ENCODE peak calls at places on chromosomes 16 and 17, in seven cellular contexts. T is prostate gland, V is GM12878, Q is BE2C, L is cardiac fibroblast, D is lung, A is heart left ventricle. G is an unnamed sample.
A peak's percentile ranks its signal among the peaks of the same experiment; 100 is the strongest.

GRCh38 chr17:40329981-40330794 is 21.2 kb downstream of the RARA start:
- DNase-seq in A (peak; percentile 89), D (no peak), Q (no peak), T (peak; percentile 71), V (no peak), L (no peak), G (no peak)

GRCh38 chr16:70804153-70804728 is 3.3 kb upstream of the VAC14 start:
- DNase-seq in T (no peak), Q (no peak), V (no peak), A (no peak), L (peak; percentile 98), D (no peak), G (no peak)

GRCh38 chr16:68310441-68311315 is at the start of the genes PRMT7 and SLC7A6OS:
- DNase-seq in V (peak; percentile 65), Q (peak; percentile 95), D (peak; percentile 92), L (peak; percentile 87), A (peak; percentile 94), T (peak; percentile 91), G (peak; percentile 79)

GRCh38 chr17:8345052-8345690 is 5.5 kb downstream of the ODF4 start:
- DNase-seq in Q (no peak), A (no peak), T (no peak), D (no peak), L (no peak), V (no peak), G (no peak)

GRCh38 chr17:14301279-14301760 is 439 bp downstream of the HS3ST3B1 start:
- DNase-seq in D (no peak), T (no peak), Q (no peak), V (no peak), A (peak; percentile 46), L (no peak), G (no peak)

GRCh38 chr17:73533801-73534574 is 110.3 kb downstream of the SDK2 start:
- DNase-seq in D (no peak), V (no peak), Q (no peak), A (no peak), T (no peak), L (no peak), G (no peak)

GRCh38 chr17:74569392-74570003 is 2.2 kb upstream of the CD300H start:
- DNase-seq in D (peak; percentile 50), A (peak; percentile 46), Q (no peak), T (no peak), V (no peak), L (peak; percentile 78), G (no peak)

GRCh38 chr16:54178491-54178976 is 108.1 kb downstream of the IRX3 start:
- DNase-seq in D (no peak), V (no peak), T (no peak), L (no peak), Q (peak; percentile 93), A (no peak), G (no peak)

GRCh38 chr16:1152123-1152638 is 725 bp upstream of the CACNA1H start:
- DNase-seq in A (peak; percentile 50), V (no peak), T (no peak), D (no peak), Q (peak; percentile 51), L (no peak), G (no peak)

GRCh38 chr16:26530584-26531289 is 536.0 kb upstream of the C16orf82 start:
- DNase-seq in Q (no peak), V (no peak), L (no peak), A (no peak), D (no peak), T (no peak), G (no peak)

GRCh38 chr16:53052519-53053501 is at the start of gene CHD9NB:
- DNase-seq in A (no peak), V (no peak), L (peak; percentile 94), D (peak; percentile 49), Q (peak; percentile 7), T (peak; percentile 87), G (no peak)

GRCh38 chr17:18159551-18160120 is 24.0 kb upstream of the ALKBH5 start:
- DNase-seq in T (no peak), A (no peak), V (no peak), D (no peak), L (peak; percentile 25), Q (no peak), G (no peak)

GRCh38 chr17:21756856-21757619 is 64.7 kb downstream of the KCNJ18 start:
- DNase-seq in V (no peak), T (no peak), A (no peak), Q (no peak), L (no peak), D (no peak), G (no peak)

GRCh38 chr16:66129196-66129595 is 237.3 kb upstream of the CDH5 start:
- DNase-seq in L (no peak), D (no peak), T (no peak), A (no peak), Q (no peak), V (no peak), G (no peak)

GRCh38 chr16:46857261-46857962 is 26.4 kb upstream of the C16orf87 start:
- DNase-seq in A (no peak), L (peak; percentile 74), D (no peak), T (peak; percentile 30), Q (peak; percentile 30), V (no peak), G (no peak)

GRCh38 chr16:3113765-3114479 is 1.5 kb downstream of the ZNF205 start:
- DNase-seq in L (no peak), D (no peak), Q (peak; percentile 51), V (no peak), T (no peak), A (no peak), G (no peak)
- TF ChIP-seq CTCF in L (no peak), D (no peak), Q (peak; percentile 46), V (no peak), T (no peak), A (no peak), G (no peak)

GRCh38 chr17:6657633-6658287 is 6.2 kb downstream of the C17orf100 start:
- DNase-seq in Q (no peak), L (no peak), A (no peak), V (no peak), T (no peak), D (no peak), G (no peak)
- H3K4me3 ChIP-seq in Q (no peak overlapping the region), L (no peak overlapping the region), A (peak overlapping the region; percentile 38), V (peak overlapping the region; percentile 48), T (no peak overlapping the region), D (no peak overlapping the region), G (peak overlapping the region; percentile 66)

GRCh38 chr17:29617125-29617480 is 5.6 kb downstream of the CORO6 start:
- DNase-seq in T (peak; percentile 63), L (peak; percentile 65), A (peak; percentile 78), D (peak; percentile 82), Q (peak; percentile 78), V (no peak), G (peak; percentile 71)
- TF ChIP-seq CTCF in T (peak; percentile 30), L (peak; percentile 51), A (peak; percentile 46), D (peak; percentile 42), Q (peak; percentile 61), V (peak; percentile 94), G (peak; percentile 82)

DNA sequence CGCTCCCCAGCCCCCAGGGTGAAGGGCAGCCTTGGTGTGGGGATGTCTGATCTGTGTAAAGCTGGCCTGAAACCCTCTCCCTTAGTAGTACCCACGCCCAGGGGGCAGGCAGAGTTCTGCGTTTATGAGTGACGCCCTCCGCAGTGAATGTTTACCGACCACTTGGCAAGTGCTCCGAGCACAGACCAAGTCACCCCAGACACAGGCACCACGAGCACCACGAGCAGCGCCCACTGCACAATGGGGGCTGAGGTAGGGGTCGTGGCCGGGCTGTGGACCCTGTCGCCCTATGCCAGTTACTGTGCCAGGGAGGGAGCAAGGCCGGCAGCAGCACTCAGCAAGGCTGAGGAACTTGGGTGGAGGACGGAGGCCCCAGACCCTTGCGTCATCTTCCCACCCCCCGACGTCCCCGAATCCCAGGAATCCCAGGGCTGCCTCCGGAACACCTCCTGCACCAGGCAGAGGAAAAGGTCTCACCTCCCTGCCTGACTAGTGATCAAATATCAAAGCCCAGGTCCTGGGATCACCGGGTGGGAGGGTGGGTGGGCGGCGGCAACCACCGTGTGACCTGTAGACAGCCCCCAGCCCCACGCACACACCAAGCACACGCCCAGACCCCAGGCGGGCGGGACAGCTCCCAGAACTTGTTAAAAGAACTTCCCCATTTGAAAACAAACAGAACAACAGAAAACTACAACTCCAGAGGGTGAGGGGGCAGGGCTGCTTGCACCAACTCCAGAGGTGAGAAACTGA is 5.3 kb downstream of the VASN start:
- DNase-seq in V (no peak), L (no peak), A (peak; percentile 48), D (no peak), Q (no peak), T (no peak), G (no peak)
- H3K4me3 ChIP-seq in V (no peak overlapping the region), L (peak overlapping the region; percentile 7), A (no peak overlapping the region), D (no peak overlapping the region), Q (no peak overlapping the region), T (no peak overlapping the region), G (no peak overlapping the region)

DNA sequence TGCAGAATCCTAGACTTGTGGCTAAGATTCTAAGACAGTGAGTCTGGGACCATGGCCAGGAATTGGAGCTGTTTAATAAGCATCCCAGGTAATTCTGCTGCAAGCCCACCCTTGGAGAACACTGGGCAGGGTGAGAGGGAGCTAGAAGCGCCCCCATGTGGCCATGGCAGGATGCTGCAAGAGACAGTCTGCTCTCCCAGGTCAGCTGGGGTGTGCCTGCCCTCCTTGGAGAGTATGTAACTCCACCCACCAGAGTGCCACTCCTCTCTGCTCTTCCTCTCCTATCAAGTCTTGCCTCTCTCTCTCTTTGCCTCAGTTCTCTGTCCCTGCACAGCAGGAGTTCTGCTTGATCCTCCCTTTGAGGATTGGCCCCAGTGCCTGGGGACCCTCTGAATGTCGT is 14.9 kb downstream of the RCVRN start:
- DNase-seq in Q (no peak), L (no peak), D (no peak), T (no peak), A (no peak), V (no peak), G (no peak)
- TF ChIP-seq CTCF in Q (no peak), L (no peak), D (peak; percentile 0), T (no peak), A (peak; percentile 51), V (peak; percentile 62), G (peak; percentile 79)

GRCh38 chr17:51164911-51165679 is 1.1 kb upstream of the NME2 start:
- DNase-seq in L (no peak), V (no peak), A (no peak), D (no peak), T (no peak), Q (peak; percentile 69), G (no peak)
- H3K4me3 ChIP-seq in L (peak overlapping the region; percentile 96), V (peak overlapping the region; percentile 96), A (peak overlapping the region; percentile 93), D (no peak overlapping the region), T (peak overlapping the region; percentile 86), Q (peak overlapping the region; percentile 94), G (no peak overlapping the region)

GRCh38 chr16:88338111-88338510 is 44.6 kb upstream of the ZNF469 start:
- DNase-seq in L (peak; percentile 19), T (no peak), A (no peak), D (no peak), Q (no peak), V (no peak), G (no peak)
- TF ChIP-seq CTCF in L (peak; percentile 24), T (no peak), A (no peak), D (no peak), Q (no peak), V (no peak), G (no peak)